ENCODE peak calls at places on chromosomes 13 and 19, in six cellular contexts. Q is WTC11, L is T-helper 17 cell, U is SK-MEL-5, I is NCI-H460, Z is NCI-H1092 treated with DMSO at 0.1 percent for 48 hours. S is an unnamed sample.

GRCh38 chr19:6229216-6229913 is 50.4 kb downstream of the MLLT1 start:
- DNase-seq in L (no peak), U (no peak), I (no peak), Q (no peak), Z (no peak), S (no peak)

GRCh38 chr19:16076958-16077611 is 790 bp downstream of the TPM4 start:
- DNase-seq in U (no peak), L (no peak), I (no peak), Q (peak; percentile 68), Z (peak; percentile 18), S (peak; percentile 73)

GRCh38 chr19:13225085-13225484 is 74.9 kb downstream of the IER2 start:
- DNase-seq in U (no peak), Q (no peak), I (no peak), Z (no peak), L (no peak), S (no peak)

GRCh38 chr13:91355099-91355825 is 7.8 kb downstream of the MIR17HG start:
- DNase-seq in Z (no peak), Q (no peak), L (no peak), U (no peak), I (no peak), S (no peak)

GRCh38 chr19:30085394-30085793 is 143.4 kb downstream of the URI1 start:
- DNase-seq in U (peak; percentile 35), I (no peak), L (no peak), Q (peak; percentile 62), Z (no peak), S (peak; percentile 63)

GRCh38 chr19:23832717-23833327 is 74.1 kb upstream of the ZNF681 start:
- DNase-seq in Q (no peak), L (no peak), I (no peak), U (no peak), Z (no peak), S (no peak)

GRCh38 chr13:33228645-33229445 is 56.7 kb downstream of the STARD13 start:
- DNase-seq in Q (no peak), Z (peak; percentile 46), L (no peak), U (peak; percentile 64), I (peak; percentile 21), S (peak; percentile 54)

GRCh38 chr13:110136660-110137585 is 170.0 kb downstream of the COL4A1 start:
- DNase-seq in Q (no peak), I (no peak), Z (no peak), U (no peak), L (no peak), S (no peak)

GRCh38 chr13:75757336-75757735 is 121.2 kb downstream of the LMO7 start:
- DNase-seq in L (no peak), Z (no peak), U (no peak), I (no peak), Q (no peak), S (no peak)

GRCh38 chr13:106917673-106918652 is 350.0 kb upstream of the ARGLU1 start:
- DNase-seq in I (peak; percentile 35), Q (peak; percentile 84), Z (peak; percentile 52), U (peak; percentile 62), L (peak; percentile 67), S (peak; percentile 89)

GRCh38 chr13:24865158-24865557 is 101.2 kb downstream of the RNF17 start:
- DNase-seq in L (no peak), Z (no peak), Q (no peak), I (no peak), U (peak; percentile 34), S (no peak)

GRCh38 chr19:1910169-1910568 is 5.0 kb downstream of the ADAT3 start:
- DNase-seq in Z (no peak), U (no peak), Q (no peak), L (no peak), I (no peak), S (peak; percentile 26)

GRCh38 chr13:62194371-62194770 is 778.7 kb upstream of the PCDH20 start:
- DNase-seq in I (no peak), Z (no peak), U (no peak), Q (no peak), L (no peak), S (no peak)

GRCh38 chr13:51628059-51628852 is 44.0 kb downstream of the WDFY2 start:
- DNase-seq in I (no peak), L (no peak), U (no peak), Q (no peak), Z (no peak), S (no peak)

GRCh38 chr19:51326216-51327065 is 15.0 kb downstream of the IGLON5 start:
- DNase-seq in I (no peak), Q (no peak), L (no peak), U (no peak), Z (no peak), S (peak; percentile 7)

GRCh38 chr13:28047784-28048388 is 52.5 kb downstream of the FLT3 start:
- DNase-seq in I (no peak), U (no peak), Z (no peak), Q (no peak), L (no peak), S (no peak)

GRCh38 chr13:111531505-111531904 is 211.1 kb downstream of the TEX29 start:
- DNase-seq in I (peak; percentile 14), U (peak; percentile 51), Q (no peak), Z (peak; percentile 89), L (no peak), S (no peak)

GRCh38 chr13:28983661-28984060 is 163.5 kb downstream of the MTUS2 start:
- DNase-seq in Z (no peak), U (no peak), I (no peak), Q (no peak), L (no peak), S (no peak)

GRCh38 chr19:47020992-47021496 is 1.4 kb downstream of the NPAS1 start:
- DNase-seq in U (no peak), Q (peak; percentile 34), L (no peak), I (no peak), Z (no peak), S (peak; percentile 34)

GRCh38 chr19:10390652-10391286 is 10.4 kb upstream of the TYK2 start:
- DNase-seq in Z (peak; percentile 31), L (peak; percentile 49), U (peak; percentile 67), I (peak; percentile 57), Q (peak; percentile 87), S (peak; percentile 82)

GRCh38 chr13:91078093-91078679 is 269.3 kb upstream of the MIR17HG start:
- DNase-seq in I (peak; percentile 17), L (no peak), Q (no peak), U (peak; percentile 63), Z (peak; percentile 12), S (no peak)

GRCh38 chr19:12139309-12139708 is 841 bp downstream of the ZNF20 start:
- DNase-seq in Q (no peak), U (no peak), L (no peak), Z (no peak), I (no peak), S (no peak)

GRCh38 chr13:107581009-107581408 is 634.3 kb downstream of the LIG4 start:
- DNase-seq in U (no peak), L (no peak), I (peak; percentile 92), Q (no peak), Z (no peak), S (no peak)